ENCODE peak calls at places on chromosomes 16 and 17, in four cellular contexts. L, J, W and E are unnamed samples.

GRCh38 chr17:40915721-40916256 is 21.7 kb downstream of the KRT23 start:
- DNase-seq in L (no peak), W (no peak), J (no peak), E (no peak)

GRCh38 chr16:25151996-25152395 is 40.5 kb downstream of the LCMT1 start:
- DNase-seq in W (no peak), J (no peak), L (peak), E (no peak)

GRCh38 chr17:42844271-42844670 is at the start of gene AOC2:
- DNase-seq in L (peak), W (no peak), J (no peak), E (no peak)

GRCh38 chr17:57868007-57868774 is 18.3 kb upstream of the MRPS23 start:
- DNase-seq in J (peak), W (peak), L (peak), E (no peak)

GRCh38 chr17:5500804-5501391 is 14.5 kb downstream of the MIS12 start:
- DNase-seq in L (peak), J (peak), W (peak), E (peak)

GRCh38 chr16:64412578-64413280 is 709.1 kb downstream of the CDH11 start:
- DNase-seq in W (no peak), J (no peak), L (peak), E (no peak)

GRCh38 chr16:55368205-55368604 is 44.2 kb downstream of the IRX6 start:
- DNase-seq in L (no peak), W (no peak), J (no peak), E (no peak)

GRCh38 chr17:33267279-33267790 is 25.8 kb downstream of the ASIC2 start:
- DNase-seq in W (no peak), J (no peak), L (peak), E (no peak)

GRCh38 chr17:28763804-28764266 is 20.0 kb downstream of the TRAF4 start:
- DNase-seq in J (peak), L (peak), W (peak), E (no peak)

GRCh38 chr17:76899414-76899813 is 31.2 kb downstream of the MGAT5B start:
- DNase-seq in L (no peak), W (no peak), J (no peak), E (no peak)

GRCh38 chr16:88770459-88771293 is 14.3 kb downstream of the PIEZO1 start:
- DNase-seq in L (peak), W (no peak), J (no peak), E (no peak)

GRCh38 chr16:89506791-89507191 is 1.4 kb upstream of the SPG7 start:
- DNase-seq in J (no peak), W (no peak), L (peak), E (no peak)

GRCh38 chr17:19238167-19238505 is 970 bp downstream of the EPN2 start:
- DNase-seq in L (no peak), J (no peak), W (peak), E (no peak)

GRCh38 chr17:13484020-13484419 is 117.7 kb downstream of the HS3ST3A1 start:
- DNase-seq in W (no peak), J (no peak), L (no peak), E (no peak)

GRCh38 chr17:71666047-71666446 is 454.8 kb upstream of the SOX9 start:
- DNase-seq in L (no peak), J (no peak), W (no peak), E (no peak)

GRCh38 chr17:56770427-56770826 is 63.3 kb downstream of the C17orf67 start:
- DNase-seq in W (no peak), J (no peak), L (no peak), E (no peak)

GRCh38 chr16:54320895-54321294 is 34.3 kb upstream of the IRX3 start:
- DNase-seq in L (no peak), J (no peak), W (no peak), E (no peak)

GRCh38 chr16:58127634-58128033 is 1.5 kb downstream of the CFAP20 start:
- DNase-seq in L (no peak), J (no peak), W (no peak), E (no peak)

GRCh38 chr17:6455321-6455705 is 11.1 kb downstream of the PIMREG start:
- DNase-seq in W (no peak), J (peak), L (peak), E (no peak)

DNA sequence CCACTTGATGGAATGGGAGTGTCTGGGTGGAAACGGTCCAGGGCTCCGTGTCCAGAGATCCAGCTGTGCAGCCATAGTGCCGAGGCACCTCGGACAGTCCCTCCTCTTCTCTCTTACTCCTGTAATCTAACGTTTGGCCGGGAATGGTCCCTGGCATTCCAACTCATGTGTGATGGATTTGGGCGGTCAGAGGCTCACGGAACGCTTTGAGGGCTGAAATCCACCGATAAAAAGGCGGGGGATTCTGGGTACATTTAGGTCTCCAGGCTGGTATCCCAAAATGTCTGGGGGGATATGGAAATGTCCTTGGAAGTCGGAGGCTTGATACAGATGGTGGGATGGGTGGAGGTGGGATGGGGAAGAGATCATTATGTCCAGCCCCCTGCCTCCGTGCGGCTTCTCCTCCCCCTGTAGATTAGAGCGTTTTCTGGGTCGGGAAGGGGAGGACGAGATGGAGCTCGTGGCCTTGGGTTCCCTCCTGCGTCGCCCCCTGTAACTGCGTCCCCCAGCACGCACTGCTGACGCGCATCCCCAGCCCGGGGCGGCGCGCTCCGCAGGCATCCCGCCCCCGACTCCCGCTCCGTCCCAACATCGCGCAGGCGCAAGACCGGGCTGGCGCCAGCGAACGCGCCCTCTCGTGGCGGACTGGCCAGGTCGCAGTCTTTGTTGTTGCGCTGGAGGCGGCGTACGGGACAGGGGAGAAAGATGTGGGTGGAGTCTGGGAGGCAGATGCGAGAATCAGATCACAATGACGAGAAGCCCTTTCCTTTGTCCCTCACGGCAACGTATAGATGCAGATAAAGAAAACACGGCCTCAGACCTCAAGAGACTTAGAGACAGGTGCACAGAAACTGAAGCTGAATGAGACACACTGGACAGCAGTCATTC is 4.5 kb upstream of the SGCA start:
- DNase-seq in W (peak), L (peak), J (peak), E (peak)
- TF ChIP-seq CTCF in W (peak), L (peak), J (peak), E (peak)

DNA sequence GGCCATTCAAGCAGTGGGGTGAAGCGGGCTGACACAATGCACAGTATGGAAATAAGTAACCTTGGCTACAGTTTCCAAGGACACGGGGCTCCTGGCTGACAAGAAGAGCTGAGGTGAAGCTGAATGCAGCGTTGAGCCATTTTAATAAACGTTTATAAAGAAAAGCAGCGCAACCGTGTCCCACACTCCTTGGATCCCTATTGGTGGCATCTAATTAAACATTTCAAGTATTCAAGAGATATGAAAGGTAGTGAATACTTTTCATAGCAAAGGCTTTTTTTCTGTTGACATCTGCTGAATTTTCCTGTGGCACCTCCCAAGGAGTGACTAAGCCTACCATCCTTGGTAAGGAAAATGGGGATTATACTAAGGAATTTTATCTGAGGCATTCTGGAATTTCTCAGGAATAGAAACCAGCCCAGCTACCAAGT is 26.5 kb downstream of the DUSP14 start:
- DNase-seq in L (peak), W (no peak), J (no peak), E (no peak)
- TF ChIP-seq CTCF in L (no peak), W (no peak), J (no peak), E (no peak)

GRCh38 chr17:31902693-31903092 is 1.2 kb upstream of the UTP6 start:
- DNase-seq in J (no peak), L (no peak), W (no peak), E (no peak)
- TF ChIP-seq CTCF in J (no peak), L (no peak), W (no peak), E (no peak)

GRCh38 chr17:46013502-46014165 is 14.6 kb downstream of the STH start:
- DNase-seq in W (no peak), J (no peak), L (peak), E (no peak)
- TF ChIP-seq CTCF in W (no peak), J (no peak), L (no peak), E (no peak)

GRCh38 chr16:21710938-21711337 is 47.2 kb downstream of the OTOA start:
- DNase-seq in J (no peak), L (no peak), W (no peak), E (no peak)
- TF ChIP-seq CTCF in J (no peak), L (no peak), W (no peak), E (no peak)

GRCh38 chr17:78769200-78769773 is 12.8 kb downstream of the CYTH1 start:
- DNase-seq in W (no peak), L (peak), J (no peak), E (no peak)
- TF ChIP-seq CTCF in W (no peak), L (no peak), J (peak), E (no peak)